ENCODE peak calls at places on chromosomes 4 and X, in seven cellular contexts. B is hippocampal formation; C is activated naive CD8-positive, alpha-beta T cell treated with anti-CD3 and anti-CD28 coated beads, Interleukin-2, amount 50 U/mL, for 24 hours; O is esophagus squamous epithelium; I is neural crest cell; Z is heart left ventricle; P is GM23338. S is an unnamed sample.

GRCh38 chrX:69161371-69161770 is 3.9 kb downstream of the PJA1 start:
- DNase-seq in P (no peak), C (no peak), B (no peak), O (no peak), I (no peak), Z (no peak), S (no peak)

GRCh38 chr4:113358784-113359183 is 309.3 kb downstream of the ANK2 start:
- DNase-seq in I (no peak), O (no peak), C (no peak), P (peak), Z (no peak), B (no peak), S (no peak)

GRCh38 chrX:135951291-135951690 is 22.5 kb downstream of the MMGT1 start:
- DNase-seq in Z (no peak), P (no peak), B (no peak), C (no peak), O (no peak), I (no peak), S (no peak)

GRCh38 chrX:17692709-17693346 is 44.5 kb upstream of the SCML1 start:
- DNase-seq in I (no peak), O (no peak), Z (no peak), P (peak), B (no peak), C (no peak), S (peak)

GRCh38 chrX:125203737-125204578 is 115.7 kb upstream of the TEX13C start:
- DNase-seq in Z (peak), P (peak), O (no peak), B (no peak), I (peak), C (no peak), S (peak)

GRCh38 chr4:93646225-93646930 is 182.2 kb upstream of the ATOH1 start:
- DNase-seq in P (no peak), O (no peak), C (no peak), I (no peak), Z (no peak), B (no peak), S (peak)

GRCh38 chr4:80113615-80114014 is 40.6 kb upstream of the ANTXR2 start:
- DNase-seq in Z (no peak), P (no peak), B (no peak), O (no peak), C (no peak), I (no peak), S (no peak)

GRCh38 chrX:56783450-56783831 is 54.4 kb downstream of the NBDY start:
- DNase-seq in P (peak), Z (no peak), B (peak), I (no peak), O (no peak), C (no peak), S (no peak)

GRCh38 chr4:12409507-12410190 is 981.0 kb upstream of the HS3ST1 start:
- DNase-seq in Z (no peak), B (no peak), I (no peak), P (no peak), C (no peak), O (no peak), S (no peak)

GRCh38 chr4:100414016-100414790 is 103.6 kb downstream of the EMCN start:
- DNase-seq in Z (no peak), O (no peak), P (no peak), I (no peak), B (no peak), C (no peak), S (no peak)

GRCh38 chr4:148239406-148239805 is 202.8 kb downstream of the NR3C2 start:
- DNase-seq in P (no peak), B (no peak), C (no peak), O (no peak), I (no peak), Z (no peak), S (no peak)

GRCh38 chr4:184443318-184443717 is 31.0 kb downstream of the IRF2 start:
- DNase-seq in Z (no peak), B (no peak), I (no peak), C (no peak), P (no peak), O (no peak), S (no peak)

GRCh38 chr4:152956650-152957436 is 20.7 kb downstream of the FHDC1 start:
- DNase-seq in P (no peak), O (no peak), B (no peak), I (no peak), C (no peak), Z (no peak), S (peak)

GRCh38 chr4:10200869-10201268 is 84.3 kb upstream of the WDR1 start:
- DNase-seq in O (no peak), I (no peak), Z (no peak), B (no peak), P (no peak), C (no peak), S (no peak)

GRCh38 chr4:80619070-80619674 is 283.6 kb downstream of the CFAP299 start:
- DNase-seq in B (no peak), C (no peak), P (peak), Z (no peak), I (no peak), O (no peak), S (peak)

GRCh38 chrX:64176876-64177275 is 28.6 kb downstream of the AMER1 start:
- DNase-seq in I (no peak), P (no peak), Z (no peak), O (no peak), C (no peak), B (no peak), S (no peak)

GRCh38 chr4:113278324-113278934 is 229.0 kb downstream of the ANK2 start:
- DNase-seq in P (peak), C (peak), I (peak), Z (peak), B (peak), O (no peak), S (peak)

GRCh38 chr4:184147858-184148799 is 69.5 kb downstream of the ENPP6 start:
- DNase-seq in O (no peak), B (no peak), Z (no peak), P (no peak), I (no peak), C (no peak), S (no peak)

GRCh38 chr4:21476753-21477152 is 471.8 kb downstream of the KCNIP4 start:
- DNase-seq in C (no peak), Z (no peak), P (peak), O (no peak), B (no peak), I (peak), S (peak)

GRCh38 chrX:85963736-85964135 is 83.6 kb downstream of the CHM start:
- DNase-seq in C (no peak), Z (no peak), I (no peak), P (no peak), O (no peak), B (peak), S (peak)

GRCh38 chr4:48954314-48954713 is 31.8 kb upstream of the CWH43 start:
- DNase-seq in C (no peak), P (peak), I (no peak), Z (no peak), O (no peak), B (no peak), S (no peak)

GRCh38 chrX:1215123-1215823 is 2.8 kb upstream of the CRLF2 start:
- DNase-seq in Z (no peak), I (no peak), C (no peak), P (no peak), B (no peak), O (no peak), S (no peak)

GRCh38 chr4:175253184-175253902 is 335.2 kb downstream of the ADAM29 start:
- DNase-seq in Z (no peak), O (no peak), B (no peak), C (no peak), I (no peak), P (peak), S (no peak)